ENCODE peak calls at places on chromosomes 5 and 9, in six cellular contexts. L is A549, I is H1, M is AG04450, X is heart right ventricle, H is adrenal gland. Z is an unnamed sample.

GRCh38 chr5:138435943-138436342 is 2.9 kb upstream of the REEP2 start:
- DNase-seq in M (no peak), X (no peak), I (no peak), H (no peak), L (no peak), Z (no peak)

GRCh38 chr5:134592141-134592746 is 40.4 kb downstream of the SAR1B start:
- DNase-seq in L (no peak), M (no peak), H (no peak), I (peak; percentile 69), X (no peak), Z (peak; percentile 22)

GRCh38 chr5:147403659-147404640 is 105.9 kb downstream of the DPYSL3 start:
- DNase-seq in H (peak; percentile 85), M (peak; percentile 90), L (peak; percentile 48), I (no peak), X (peak; percentile 65), Z (peak; percentile 98)

GRCh38 chr5:32388429-32389111 is 56.0 kb downstream of the ZFR start:
- DNase-seq in L (no peak), H (no peak), I (no peak), X (no peak), M (peak; percentile 13), Z (peak; percentile 65)

GRCh38 chr5:140881889-140882590 is at the start of gene PCDHA13:
- DNase-seq in H (no peak), M (no peak), X (no peak), L (no peak), I (no peak), Z (no peak)

GRCh38 chr5:172603425-172603824 is 37.6 kb upstream of the NEURL1B start:
- DNase-seq in L (no peak), H (no peak), M (peak; percentile 7), X (peak; percentile 70), I (no peak), Z (peak; percentile 58)

GRCh38 chr5:35030426-35030825 is 17.3 kb downstream of the AGXT2 start:
- DNase-seq in I (no peak), X (no peak), M (no peak), H (no peak), L (no peak), Z (no peak)

GRCh38 chr9:87069690-87070089 is 122.4 kb upstream of the GAS1 start:
- DNase-seq in L (no peak), M (no peak), X (no peak), I (no peak), H (no peak), Z (peak; percentile 66)

GRCh38 chr5:104146652-104147051 is 584.1 kb upstream of the NUDT12 start:
- DNase-seq in X (no peak), M (no peak), L (no peak), H (no peak), I (no peak), Z (no peak)

GRCh38 chr9:21030389-21031035 is 928 bp downstream of the HACD4 start:
- DNase-seq in I (no peak), X (no peak), L (no peak), H (no peak), M (no peak), Z (peak; percentile 24)

GRCh38 chr9:21661626-21662025 is 140.8 kb upstream of the MTAP start:
- DNase-seq in I (no peak), M (no peak), X (no peak), L (no peak), H (no peak), Z (peak; percentile 89)

GRCh38 chr9:129712595-129713524 is 40.0 kb downstream of the PTGES start:
- DNase-seq in M (peak; percentile 41), I (no peak), H (no peak), X (no peak), L (no peak), Z (peak; percentile 52)

GRCh38 chr5:93274291-93274690 is 306.7 kb downstream of the NR2F1-AS1 start:
- DNase-seq in H (no peak), L (no peak), I (no peak), M (no peak), X (no peak), Z (peak; percentile 79)

GRCh38 chr5:105740242-105740641 is 1930.5 kb downstream of the EFNA5 start:
- DNase-seq in I (no peak), H (no peak), M (no peak), L (no peak), X (no peak), Z (no peak)

GRCh38 chr5:163379298-163380155 is 57.9 kb upstream of the CCNG1 start:
- DNase-seq in H (no peak), L (peak; percentile 56), I (no peak), M (peak; percentile 20), X (no peak), Z (peak; percentile 93)

GRCh38 chr5:74063821-74064598 is 438.0 kb downstream of the ARHGEF28 start:
- DNase-seq in I (no peak), H (no peak), L (no peak), M (peak; percentile 26), X (no peak), Z (no peak)

GRCh38 chr9:95025213-95026170 is 292.0 kb downstream of the FANCC start:
- DNase-seq in H (peak; percentile 91), X (peak; percentile 82), L (no peak), I (no peak), M (peak; percentile 68), Z (peak; percentile 11)

GRCh38 chr5:54004697-54005096 is 305.7 kb downstream of the ARL15 start:
- DNase-seq in L (no peak), H (no peak), X (no peak), M (no peak), I (no peak), Z (no peak)

GRCh38 chr5:54007822-54008777 is 302.3 kb downstream of the ARL15 start:
- DNase-seq in L (peak; percentile 11), H (no peak), I (no peak), X (no peak), M (no peak), Z (peak; percentile 33)

GRCh38 chr5:53997736-53998627 is 312.4 kb downstream of the ARL15 start:
- DNase-seq in L (no peak), M (no peak), X (no peak), H (no peak), I (no peak), Z (peak; percentile 32)

GRCh38 chr5:54002779-54003178 is 307.6 kb downstream of the ARL15 start:
- DNase-seq in I (no peak), M (no peak), L (no peak), X (no peak), H (no peak), Z (no peak)

DNA sequence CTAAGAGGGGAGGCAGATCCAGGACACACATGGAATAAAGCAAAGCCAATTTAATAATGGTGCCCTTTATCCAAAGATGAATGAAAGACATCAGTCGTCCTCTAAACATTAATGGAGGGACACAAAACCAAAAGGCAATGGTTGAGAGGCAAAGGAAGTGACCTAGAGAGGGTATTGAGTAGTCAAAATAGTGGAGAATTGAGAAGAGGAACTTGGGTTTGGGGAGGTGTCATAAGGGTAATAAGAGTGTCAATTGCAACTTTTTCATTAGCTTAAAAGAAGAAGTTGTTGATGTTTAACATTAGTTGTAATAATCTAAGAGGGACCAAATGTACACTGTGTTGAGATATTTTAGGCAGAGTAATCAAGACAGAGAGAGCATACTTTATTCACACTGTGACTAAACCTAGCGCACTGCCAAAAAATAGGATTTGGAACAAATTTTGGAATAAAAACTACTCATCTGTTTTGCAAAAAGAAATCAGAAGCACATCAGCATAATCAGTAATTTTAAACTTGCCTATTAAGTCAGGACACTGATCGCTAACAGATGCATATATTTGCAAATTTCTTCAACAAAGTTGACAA is 308.1 kb downstream of the ARL15 start:
- DNase-seq in I (no peak), X (no peak), H (no peak), M (no peak), L (no peak), Z (no peak)
- H3K4me3 ChIP-seq in I (no peak overlapping the region), X (no peak overlapping the region), H (no peak overlapping the region), M (no peak overlapping the region), L (no peak overlapping the region), Z (no peak overlapping the region)

DNA sequence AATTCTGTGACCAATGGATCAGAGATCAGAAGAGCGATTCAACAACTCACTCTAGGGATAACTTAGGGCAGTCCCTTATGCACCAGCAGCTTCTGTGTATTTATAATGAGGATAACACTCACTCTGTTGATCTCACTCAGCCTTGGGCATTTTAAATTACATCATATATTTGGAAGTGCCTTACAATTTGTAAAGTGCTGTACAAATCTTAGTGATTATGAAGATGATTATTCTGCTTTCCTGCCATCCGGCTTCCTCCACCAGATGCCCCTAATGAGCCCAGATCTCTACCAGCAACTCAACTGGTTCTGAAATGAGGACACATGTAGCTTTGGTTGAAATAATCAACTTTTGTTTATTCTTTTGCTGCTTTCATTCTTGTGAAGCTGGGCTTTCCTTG is 105.3 kb downstream of the PCSK1 start:
- DNase-seq in I (no peak), L (no peak), X (no peak), H (no peak), M (no peak), Z (no peak)
- TF ChIP-seq CTCF in I (no peak), L (no peak), X (no peak), H (no peak), M (peak; percentile 24), Z (no peak)

GRCh38 chr5:143129910-143130703 is 273.4 kb downstream of the NR3C1 start:
- DNase-seq in H (no peak), L (no peak), M (no peak), X (no peak), I (no peak), Z (no peak)

GRCh38 chr5:143130891-143131290 is 272.6 kb downstream of the NR3C1 start:
- DNase-seq in X (no peak), M (no peak), L (no peak), H (no peak), I (no peak), Z (no peak)

GRCh38 chr5:143131983-143132382 is 271.5 kb downstream of the NR3C1 start:
- DNase-seq in L (no peak), H (no peak), X (no peak), M (no peak), I (no peak), Z (no peak)

GRCh38 chr5:143128412-143129071 is 274.9 kb downstream of the NR3C1 start:
- DNase-seq in M (no peak), X (no peak), H (no peak), L (no peak), I (no peak), Z (no peak)

DNA sequence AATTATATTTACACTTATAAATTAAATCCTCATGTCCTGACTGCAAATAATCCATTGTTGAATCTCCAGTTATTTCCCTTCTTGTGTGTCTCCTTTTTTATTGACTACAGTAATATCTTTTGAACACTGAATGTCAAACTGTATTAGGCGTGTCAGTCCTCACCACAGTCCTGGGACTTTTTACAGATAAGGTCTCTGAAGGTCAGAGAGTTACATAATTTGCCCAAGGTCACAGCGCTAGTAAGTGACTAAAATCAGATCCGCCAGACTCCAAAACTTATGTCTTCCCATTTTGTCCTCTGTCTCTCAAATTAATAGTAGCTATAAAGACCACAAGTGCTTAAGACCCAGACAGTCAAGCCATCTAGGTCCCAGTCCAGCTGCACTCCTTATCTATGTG is 274.3 kb downstream of the NR3C1 start:
- DNase-seq in M (no peak), X (no peak), I (no peak), L (no peak), H (no peak), Z (no peak)
- H3K27ac ChIP-seq in M (no peak overlapping the region), X (no peak overlapping the region), I (no peak overlapping the region), L (no peak overlapping the region), H (no peak overlapping the region), Z (no peak overlapping the region)

DNA sequence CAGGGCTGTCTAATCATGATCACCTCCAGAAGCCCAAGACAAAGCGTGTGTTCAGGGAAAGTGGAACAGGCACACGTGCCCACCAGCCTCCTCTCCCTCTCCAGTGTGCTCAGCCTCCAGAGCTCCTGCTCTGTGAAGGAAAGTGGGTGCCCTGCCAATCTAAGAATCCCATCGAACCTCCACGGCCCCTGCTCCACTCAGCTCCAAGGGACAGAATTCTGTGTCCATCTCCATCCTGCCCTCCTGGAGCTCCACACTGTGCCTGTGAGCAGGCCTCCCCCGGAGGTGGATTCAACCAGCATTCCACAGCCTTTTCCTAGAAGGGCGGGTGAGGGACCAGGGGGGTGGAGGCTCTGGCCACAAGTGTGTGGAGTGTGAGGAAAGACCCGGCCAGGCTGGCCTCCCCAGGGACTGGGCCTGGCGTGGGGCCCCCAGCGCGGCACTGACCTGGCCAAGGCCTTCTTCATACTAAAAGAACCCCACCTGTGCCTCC is 6.0 kb downstream of the EEIG1 start:
- DNase-seq in I (no peak), L (no peak), H (peak; percentile 61), M (no peak), X (peak; percentile 23), Z (no peak)
- H3K4me3 ChIP-seq in I (no peak overlapping the region), L (no peak overlapping the region), H (no peak overlapping the region), M (no peak overlapping the region), X (no peak overlapping the region), Z (no peak overlapping the region)

Z was measured in cardiac muscle cell.